ENCODE peak calls at places on chromosomes 1 and 21, in five cellular contexts. W is MCF 10A, Z is A549, U is cardiac fibroblast, L is AG04450. D is an unnamed sample.

GRCh38 chr1:40980453-40981121 is 1.1 kb downstream of the CTPS1 start:
- DNase-seq in W (peak; percentile 41), Z (no peak), U (peak; percentile 53), L (no peak), D (no peak)

GRCh38 chr21:46667191-46667734 is 31.8 kb downstream of the PRMT2 start:
- DNase-seq in W (peak; percentile 41), Z (no peak), U (peak; percentile 54), L (no peak), D (no peak)

GRCh38 chr1:44313265-44313918 is 41.7 kb downstream of the ERI3 start:
- DNase-seq in W (no peak), Z (no peak), U (no peak), L (no peak), D (no peak)

GRCh38 chr1:210571356-210572334 is 242.9 kb downstream of the HHAT start:
- DNase-seq in W (no peak), Z (no peak), U (no peak), L (no peak), D (no peak)

GRCh38 chr1:42777860-42778259 is 6.9 kb upstream of the TMEM269 start:
- DNase-seq in W (peak; percentile 58), Z (peak; percentile 60), U (peak; percentile 60), L (no peak), D (no peak)

GRCh38 chr1:78370356-78370755 is 120.4 kb upstream of the PTGFR start:
- DNase-seq in W (peak; percentile 56), Z (no peak), U (peak; percentile 88), L (peak; percentile 11), D (no peak)

GRCh38 chr1:226627924-226628623 is 79.5 kb downstream of the STUM start:
- DNase-seq in W (no peak), Z (no peak), U (no peak), L (no peak), D (no peak)

GRCh38 chr1:36729289-36729688 is 246.6 kb upstream of the CSF3R start:
- DNase-seq in W (no peak), Z (no peak), U (no peak), L (no peak), D (no peak)

GRCh38 chr1:226784081-226785049 is 45.3 kb upstream of the ITPKB start:
- DNase-seq in W (no peak), Z (no peak), U (peak; percentile 82), L (no peak), D (no peak)

GRCh38 chr1:234500269-234500668 is 21.3 kb upstream of the TARBP1 start:
- DNase-seq in W (peak; percentile 91), Z (no peak), U (peak; percentile 60), L (no peak), D (no peak)

GRCh38 chr1:13892671-13893325 is 192.8 kb downstream of the PRDM2 start:
- DNase-seq in W (no peak), Z (no peak), U (no peak), L (no peak), D (no peak)

GRCh38 chr21:42250422-42251403 is 31.8 kb downstream of the ABCG1 start:
- DNase-seq in W (no peak), Z (no peak), U (no peak), L (no peak), D (no peak)

GRCh38 chr1:115714572-115715141 is 53.9 kb downstream of the CASQ2 start:
- DNase-seq in W (no peak), Z (no peak), U (no peak), L (no peak), D (no peak)

GRCh38 chr1:9093581-9093980 is 24.1 kb upstream of the SLC2A5 start:
- DNase-seq in W (no peak), Z (no peak), U (no peak), L (no peak), D (no peak)

GRCh38 chr1:41362749-41363631 is 1.8 kb downstream of the FOXO6 start:
- DNase-seq in W (no peak), Z (no peak), U (no peak), L (no peak), D (no peak)

GRCh38 chr1:233549917-233550316 is 64.0 kb upstream of the KCNK1 start:
- DNase-seq in W (no peak), Z (no peak), U (no peak), L (no peak), D (no peak)

GRCh38 chr1:7636801-7637526 is 134.1 kb upstream of the VAMP3 start:
- DNase-seq in W (no peak), Z (no peak), U (no peak), L (no peak), D (no peak)

GRCh38 chr1:110916669-110917306 is 43.8 kb downstream of the CD53 start:
- DNase-seq in W (peak; percentile 51), Z (peak; percentile 31), U (peak; percentile 52), L (no peak), D (no peak)

GRCh38 chr1:232627645-232628334 is 2.1 kb downstream of the SIPA1L2 start:
- DNase-seq in W (peak; percentile 92), Z (peak; percentile 64), U (peak; percentile 42), L (no peak), D (no peak)

GRCh38 chr1:209202826-209203439 is 380.6 kb upstream of the CAMK1G start:
- DNase-seq in W (peak; percentile 92), Z (peak; percentile 43), U (peak; percentile 72), L (peak; percentile 27), D (no peak)

GRCh38 chr1:200367841-200368534 is 41.8 kb downstream of the ZNF281 start:
- DNase-seq in W (peak; percentile 75), Z (no peak), U (peak; percentile 87), L (peak; percentile 33), D (no peak)

GRCh38 chr1:96968582-96969378 is 247.2 kb downstream of the PTBP2 start:
- DNase-seq in W (peak; percentile 30), Z (no peak), U (peak; percentile 69), L (no peak), D (no peak)

GRCh38 chr1:212981025-212981495 is 30.7 kb downstream of the VASH2 start:
- DNase-seq in W (peak; percentile 32), Z (no peak), U (no peak), L (no peak), D (no peak)

GRCh38 chr1:32345289-32345827 is 9.3 kb upstream of the MARCKSL1 start:
- DNase-seq in W (no peak), Z (no peak), U (peak; percentile 39), L (no peak), D (no peak)

DNA sequence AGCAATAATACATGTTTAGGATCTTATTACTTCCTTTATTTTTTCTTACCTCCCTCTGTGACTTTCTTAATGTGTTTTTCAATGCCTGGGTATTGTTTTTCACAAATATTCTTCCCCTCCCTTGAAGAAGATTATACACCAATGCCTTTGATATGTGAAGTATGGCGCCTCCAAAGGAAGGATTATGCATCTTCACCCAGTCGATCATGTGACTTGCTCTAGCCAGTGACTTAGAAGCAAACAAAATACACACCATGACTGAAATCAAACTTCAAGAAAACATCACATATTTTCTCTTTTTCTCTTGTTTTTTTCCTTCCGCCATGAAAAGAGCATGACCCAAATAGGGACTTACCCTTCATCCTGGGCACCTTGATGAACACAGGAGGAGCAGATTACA is 297.1 kb downstream of the NCAM2 start:
- DNase-seq in W (no peak), Z (no peak), U (no peak), L (no peak), D (no peak)
- TF ChIP-seq CTCF in W (no peak), Z (no peak), U (no peak), L (no peak), D (no peak)

GRCh38 chr21:28345934-28346333 is 646.7 kb downstream of the LTN1 start:
- DNase-seq in W (no peak), Z (no peak), U (no peak), L (no peak), D (no peak)
- TF ChIP-seq CTCF in W (no peak), Z (no peak), U (no peak), L (no peak), D (no peak)

DNA sequence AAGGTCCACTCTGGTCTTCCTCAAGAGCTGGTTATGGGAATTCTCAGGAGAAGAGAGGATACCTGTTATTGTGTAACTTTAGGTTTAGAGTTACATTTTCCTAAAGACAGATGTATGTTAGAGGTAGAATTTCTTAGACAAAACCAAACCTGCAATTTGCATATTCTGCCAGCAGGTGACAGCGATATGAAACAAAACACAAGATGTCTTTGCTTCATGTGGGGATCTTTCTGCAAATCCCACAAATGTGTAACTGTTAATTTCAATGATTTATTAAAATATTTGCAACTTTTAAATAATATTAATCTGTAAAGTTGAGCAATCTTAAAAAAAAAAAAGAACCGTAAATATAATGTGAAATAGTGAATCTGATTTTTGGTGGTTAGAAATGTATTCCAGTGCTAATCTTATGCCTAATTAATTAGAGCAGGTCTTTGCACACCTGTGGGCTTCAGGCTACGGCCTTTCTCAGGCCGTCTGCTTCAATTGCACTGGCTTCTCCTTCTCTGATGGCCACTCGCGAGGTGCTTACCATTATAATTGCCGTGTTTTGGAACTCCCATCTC is 33.4 kb downstream of the FAM78B start:
- DNase-seq in W (peak; percentile 68), Z (no peak), U (peak; percentile 46), L (no peak), D (no peak)
- TF ChIP-seq CTCF in W (peak; percentile 83), Z (peak; percentile 32), U (peak; percentile 53), L (peak; percentile 17), D (no peak)

GRCh38 chr1:76075877-76076276 is 1.3 kb downstream of the ST6GALNAC3 start:
- DNase-seq in W (peak; percentile 34), Z (no peak), U (peak; percentile 58), L (no peak), D (no peak)
- TF ChIP-seq CTCF in W (no peak), Z (no peak), U (no peak), L (no peak), D (no peak)

DNA sequence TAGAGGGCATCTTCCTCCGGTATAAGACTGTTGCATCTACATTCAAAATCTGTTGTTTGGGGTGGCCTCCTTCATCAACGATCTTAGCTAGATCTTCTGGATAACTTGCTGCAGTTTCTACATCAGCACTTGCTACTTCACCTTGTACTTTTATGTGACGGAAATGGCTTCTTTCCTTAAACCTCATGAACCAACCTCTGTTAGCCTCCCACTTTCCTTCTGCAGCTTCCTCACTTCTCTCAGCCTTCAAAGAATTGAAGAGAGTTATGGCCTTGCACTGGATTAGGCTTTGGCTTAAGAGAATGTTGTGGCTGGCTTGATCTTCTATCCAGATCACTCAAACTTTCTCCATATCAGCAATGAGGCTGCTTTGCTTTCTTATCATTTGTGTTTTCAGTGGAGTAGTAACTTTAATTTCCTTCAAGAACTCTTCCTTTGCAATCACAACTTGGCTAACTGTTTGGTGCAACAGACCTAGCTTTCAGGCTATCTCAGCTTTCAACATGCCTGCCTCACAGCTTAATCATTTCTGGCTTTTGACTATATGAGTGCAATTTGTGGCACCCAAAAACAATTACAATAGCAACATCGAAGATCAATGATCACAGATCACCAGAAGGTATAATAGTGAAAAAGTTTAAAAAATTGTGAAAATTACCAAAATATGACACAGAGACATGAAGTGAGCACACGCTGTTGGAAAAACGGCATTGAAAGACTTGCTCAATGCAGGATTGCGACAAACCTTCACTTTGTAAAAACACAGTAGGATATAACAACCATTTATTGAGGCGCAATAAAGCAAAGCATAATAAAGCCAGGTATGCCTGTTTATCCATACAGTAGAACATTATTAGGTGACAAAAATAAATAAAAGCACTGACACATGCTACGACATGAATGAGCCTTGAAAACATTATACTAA is 56.7 kb upstream of the GFI1 start:
- DNase-seq in W (no peak), Z (no peak), U (no peak), L (no peak), D (no peak)
- TF ChIP-seq CTCF in W (no peak), Z (no peak), U (no peak), L (no peak), D (no peak)